ENCODE peak calls at places on chromosomes 3 and 15, in seven cellular contexts. T is body of pancreas, L is neural progenitor cell, N is upper lobe of right lung, A is transverse colon, H is cardiac muscle cell, Z is H9. S is an unnamed sample. For H3K4me1, the result is how much of the 10 kb centered on the place peaks cover.

GRCh38 chr15:60000113-60000823 is 3.8 kb upstream of the FOXB1 start:
- DNase-seq in N (no peak), L (peak), H (no peak), A (no peak), T (no peak), Z (peak), S (no peak)

GRCh38 chr3:4906107-4906621 is 73.1 kb upstream of the BHLHE40 start:
- DNase-seq in L (peak), N (no peak), H (peak), A (no peak), T (no peak), Z (no peak), S (no peak)

GRCh38 chr3:160163259-160163878 is 61.9 kb upstream of the C3orf80 start:
- DNase-seq in Z (no peak), L (no peak), A (no peak), H (peak), N (no peak), T (peak), S (no peak)

GRCh38 chr3:12964713-12965612 is 108.3 kb downstream of the IQSEC1 start:
- DNase-seq in Z (no peak), L (no peak), H (no peak), A (no peak), N (no peak), T (peak), S (no peak)

GRCh38 chr3:25404569-25404968 is 23.5 kb upstream of the RARB start:
- DNase-seq in N (no peak), L (no peak), Z (no peak), A (no peak), T (no peak), H (no peak), S (no peak)

GRCh38 chr3:37667359-37667758 is 194.3 kb upstream of the CTDSPL start:
- DNase-seq in H (no peak), A (no peak), Z (no peak), L (no peak), T (no peak), N (no peak), S (peak)

GRCh38 chr15:97504031-97504430 is 456.5 kb upstream of the ARRDC4 start:
- DNase-seq in A (no peak), H (peak), T (peak), N (no peak), Z (no peak), L (no peak), S (no peak)

GRCh38 chr3:128167973-128168674 is 14.8 kb downstream of the EEFSEC start:
- DNase-seq in H (no peak), A (no peak), Z (no peak), T (no peak), L (peak), N (no peak), S (peak)

GRCh38 chr3:33579843-33580242 is 138.2 kb downstream of the CLASP2 start:
- DNase-seq in N (no peak), Z (no peak), H (no peak), T (no peak), L (no peak), A (no peak), S (no peak)

GRCh38 chr3:57803647-57804081 is 47.6 kb downstream of the SLMAP start:
- DNase-seq in A (peak), L (peak), N (no peak), H (peak), T (peak), Z (no peak), S (no peak)

DNA sequence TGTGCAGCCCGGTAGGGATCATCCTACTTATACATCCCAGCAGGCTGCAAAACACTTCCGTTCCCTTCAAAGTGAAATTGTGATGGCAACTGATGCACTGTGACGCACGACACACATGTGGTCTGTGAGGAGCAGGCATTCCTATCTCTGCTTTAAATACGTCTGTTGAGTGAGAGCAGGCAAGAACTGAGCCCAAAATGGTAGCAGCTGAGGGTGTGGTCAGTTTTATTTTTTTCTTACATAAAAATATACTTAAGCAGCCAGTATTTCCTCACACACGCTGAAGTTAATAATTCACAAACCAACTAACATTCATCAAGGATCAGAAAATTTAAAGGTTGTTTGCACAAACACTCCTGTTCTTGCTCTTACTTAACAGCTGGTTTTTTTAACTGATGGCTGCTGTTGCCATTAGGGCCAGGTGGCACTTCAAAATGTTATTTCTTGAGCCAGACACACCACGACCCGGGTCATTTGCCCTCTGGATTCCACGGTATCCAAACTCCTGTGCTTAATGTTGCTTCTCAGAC is 23.9 kb downstream of the LRIG1 start:
- DNase-seq in Z (no peak), L (no peak), A (peak), T (peak), H (no peak), N (no peak), S (no peak)
- H3K4me1 ChIP-seq in Z (under half), L (half or more), A (half or more), T (half or more), H (under half), N (half or more), S (half or more)

GRCh38 chr3:52537726-52538421 is 1.5 kb downstream of the UQCC5 start:
- DNase-seq in L (no peak), A (no peak), Z (no peak), N (no peak), H (no peak), T (no peak), S (no peak)

GRCh38 chr3:52535411-52536111 is 844 bp upstream of the UQCC5 start:
- DNase-seq in T (no peak), A (no peak), Z (no peak), N (no peak), H (no peak), L (no peak), S (no peak)

GRCh38 chr3:52537165-52537635 is 795 bp downstream of the UQCC5 start:
- DNase-seq in N (no peak), L (no peak), A (no peak), H (no peak), Z (no peak), T (no peak), S (no peak)

GRCh38 chr3:52536112-52536368 is 365 bp upstream of the UQCC5 start:
- DNase-seq in Z (no peak), A (no peak), N (no peak), L (no peak), T (no peak), H (no peak), S (no peak)

GRCh38 chr3:52536369-52537164 is at the start of gene UQCC5:
- DNase-seq in N (peak), Z (peak), H (peak), T (peak), A (peak), L (peak), S (peak)
- TF ChIP-seq CTCF in N (peak), Z (peak), H (peak), T (no peak), A (no peak), L (no peak), S (no peak)

GRCh38 chr15:25846377-25846776 is 16.8 kb downstream of the ATP10A start:
- DNase-seq in H (no peak), L (no peak), N (no peak), T (no peak), A (no peak), Z (no peak), S (no peak)
- H3K4me1 ChIP-seq in H (under half), L (under half), N (under half), T (under half), A (under half), Z (under half), S (under half)

DNA sequence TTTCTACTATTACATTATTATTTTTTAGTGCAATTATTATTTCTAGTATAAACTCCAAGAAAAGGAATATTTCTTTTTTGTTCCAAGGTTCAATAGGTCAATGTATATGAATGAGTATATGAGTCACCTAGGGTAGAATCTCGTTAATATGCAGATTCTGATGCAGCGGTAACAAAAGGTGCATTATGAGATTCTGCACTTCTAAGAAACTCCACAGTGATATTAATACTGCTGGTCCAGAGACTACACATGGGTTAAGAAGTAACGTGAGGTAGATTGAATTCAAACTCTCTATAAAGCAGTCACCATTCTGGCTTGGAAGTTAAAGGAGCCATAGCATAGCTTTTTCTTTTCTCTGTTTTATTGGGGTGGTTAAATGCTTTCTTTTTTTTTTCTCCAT is 596.2 kb upstream of the TBL1XR1 start:
- DNase-seq in T (no peak), H (no peak), L (no peak), A (no peak), Z (no peak), N (no peak), S (no peak)
- TF ChIP-seq CTCF in T (no peak), H (no peak), L (no peak), A (no peak), Z (no peak), N (no peak), S (no peak)